ENCODE peak calls at places on chromosomes 2 and 18, in seven cellular contexts. One of them, this sample, is unnamed. For H3K4me1, the result is how much of the 10 kb centered on the place peaks cover.

GRCh38 chr2:241562269-241562891 is 3.8 kb downstream of the BOK start:
- DNase-seq in trophoblast cell: peak
- DNase-seq in mesenchymal stem cell: no peak
- DNase-seq in IMR-90: no peak
- DNase-seq in neuronal stem cell: no peak
- DNase-seq in mesendoderm: no peak
- DNase-seq in H1: no peak
- DNase-seq in this sample: peak

GRCh38 chr2:20737505-20737904 is 70.6 kb downstream of the GDF7 start:
- DNase-seq in trophoblast cell: no peak
- DNase-seq in mesenchymal stem cell: no peak
- DNase-seq in IMR-90: no peak
- DNase-seq in neuronal stem cell: no peak
- DNase-seq in mesendoderm: no peak
- DNase-seq in H1: no peak
- DNase-seq in this sample: no peak

GRCh38 chr2:11669454-11670291 is at the start of gene NTSR2:
- DNase-seq in trophoblast cell: peak
- DNase-seq in mesenchymal stem cell: peak
- DNase-seq in IMR-90: peak
- DNase-seq in neuronal stem cell: peak
- DNase-seq in mesendoderm: peak
- DNase-seq in H1: peak
- DNase-seq in this sample: peak

GRCh38 chr18:44180683-44181082 is 500.0 kb upstream of the SETBP1 start:
- DNase-seq in trophoblast cell: peak
- DNase-seq in mesenchymal stem cell: peak
- DNase-seq in IMR-90: peak
- DNase-seq in neuronal stem cell: no peak
- DNase-seq in mesendoderm: no peak
- DNase-seq in H1: no peak
- DNase-seq in this sample: no peak

GRCh38 chr2:86078801-86079545 is 26.7 kb downstream of the POLR1A start:
- DNase-seq in trophoblast cell: peak
- DNase-seq in mesenchymal stem cell: peak
- DNase-seq in IMR-90: peak
- DNase-seq in neuronal stem cell: no peak
- DNase-seq in mesendoderm: peak
- DNase-seq in H1: no peak
- DNase-seq in this sample: no peak

GRCh38 chr2:55865095-55865835 is 58.3 kb downstream of the EFEMP1 start:
- DNase-seq in trophoblast cell: no peak
- DNase-seq in mesenchymal stem cell: peak
- DNase-seq in IMR-90: peak
- DNase-seq in neuronal stem cell: no peak
- DNase-seq in mesendoderm: no peak
- DNase-seq in H1: no peak
- DNase-seq in this sample: no peak

GRCh38 chr2:124983595-124983994 is 958.5 kb downstream of the CNTNAP5 start:
- DNase-seq in trophoblast cell: peak
- DNase-seq in mesenchymal stem cell: peak
- DNase-seq in IMR-90: peak
- DNase-seq in neuronal stem cell: no peak
- DNase-seq in mesendoderm: no peak
- DNase-seq in H1: no peak
- DNase-seq in this sample: no peak

GRCh38 chr2:228681426-228681825 is 499.9 kb upstream of the SPHKAP start:
- DNase-seq in trophoblast cell: peak
- DNase-seq in mesenchymal stem cell: peak
- DNase-seq in IMR-90: peak
- DNase-seq in neuronal stem cell: no peak
- DNase-seq in mesendoderm: peak
- DNase-seq in H1: no peak
- DNase-seq in this sample: peak

GRCh38 chr18:75031717-75032317 is 177.1 kb downstream of the PTGR3 start:
- DNase-seq in trophoblast cell: peak
- DNase-seq in mesenchymal stem cell: no peak
- DNase-seq in IMR-90: peak
- DNase-seq in neuronal stem cell: no peak
- DNase-seq in mesendoderm: no peak
- DNase-seq in H1: no peak
- DNase-seq in this sample: no peak

GRCh38 chr2:99374747-99375146 is 37.6 kb downstream of the EIF5B start:
- DNase-seq in trophoblast cell: no peak
- DNase-seq in mesenchymal stem cell: no peak
- DNase-seq in IMR-90: no peak
- DNase-seq in neuronal stem cell: no peak
- DNase-seq in mesendoderm: no peak
- DNase-seq in H1: no peak
- DNase-seq in this sample: no peak

GRCh38 chr18:37322497-37323035 is 243.0 kb downstream of the CELF4 start:
- DNase-seq in trophoblast cell: peak
- DNase-seq in mesenchymal stem cell: peak
- DNase-seq in IMR-90: peak
- DNase-seq in neuronal stem cell: peak
- DNase-seq in mesendoderm: peak
- DNase-seq in H1: peak
- DNase-seq in this sample: peak

GRCh38 chr2:238967031-238967977 is 119.4 kb downstream of the TWIST2 start:
- DNase-seq in trophoblast cell: no peak
- DNase-seq in mesenchymal stem cell: no peak
- DNase-seq in IMR-90: no peak
- DNase-seq in neuronal stem cell: no peak
- DNase-seq in mesendoderm: no peak
- DNase-seq in H1: no peak
- DNase-seq in this sample: peak

DNA sequence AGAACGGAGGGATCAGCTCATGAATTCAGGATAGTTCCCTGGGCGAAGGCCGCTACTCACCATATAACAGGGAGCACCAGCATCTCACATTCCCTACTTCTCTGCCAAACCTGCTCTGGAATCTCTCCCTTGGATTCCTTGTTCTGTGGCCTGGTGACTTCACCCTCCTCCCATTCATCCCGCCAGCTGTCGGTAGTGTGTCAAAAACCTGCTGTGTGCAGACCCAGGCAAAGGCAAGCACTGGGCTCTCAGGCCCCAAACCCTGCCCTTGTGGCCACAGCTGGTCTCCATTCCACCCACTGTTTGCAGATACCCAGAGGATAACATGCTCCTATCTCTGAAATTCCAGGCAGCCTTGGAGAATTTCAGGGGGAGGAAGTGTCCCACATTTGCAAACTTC is 151.6 kb downstream of the CAPN13 start:
- DNase-seq in trophoblast cell: peak
- DNase-seq in mesenchymal stem cell: peak
- DNase-seq in IMR-90: peak
- DNase-seq in neuronal stem cell: no peak
- DNase-seq in mesendoderm: peak
- DNase-seq in H1: no peak
- DNase-seq in this sample: no peak
- H3K4me2 ChIP-seq in trophoblast cell: no peak
- H3K4me2 ChIP-seq in mesenchymal stem cell: no peak
- H3K4me2 ChIP-seq in IMR-90: no peak
- H3K4me2 ChIP-seq in neuronal stem cell: no peak
- H3K4me2 ChIP-seq in mesendoderm: no peak
- H3K4me2 ChIP-seq in H1: no peak
- H3K4me2 ChIP-seq in this sample: no peak

DNA sequence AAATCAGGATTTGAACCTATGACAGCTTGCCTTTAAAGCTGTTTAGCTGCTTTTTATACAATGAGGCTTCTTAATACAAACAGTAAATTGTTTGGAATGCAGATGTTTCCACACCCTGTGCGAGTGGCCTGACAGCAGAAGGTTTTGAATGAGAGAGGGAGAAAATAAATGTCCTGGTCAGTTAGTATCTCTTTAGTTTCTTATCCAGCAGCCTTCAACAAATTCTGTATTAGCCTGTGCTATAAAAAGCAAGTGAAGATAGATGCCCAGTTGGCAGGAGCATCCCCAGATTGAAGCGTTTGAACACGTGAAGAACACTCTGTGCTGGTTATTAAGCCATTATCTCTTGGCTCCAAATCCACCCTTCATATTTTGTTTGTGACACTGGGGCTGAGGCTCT is 70.6 kb downstream of the CERS6 start:
- DNase-seq in trophoblast cell: peak
- DNase-seq in mesenchymal stem cell: peak
- DNase-seq in IMR-90: no peak
- DNase-seq in neuronal stem cell: no peak
- DNase-seq in mesendoderm: no peak
- DNase-seq in H1: no peak
- DNase-seq in this sample: no peak
- H3K4me1 ChIP-seq in trophoblast cell: under half
- H3K4me1 ChIP-seq in mesenchymal stem cell: under half
- H3K4me1 ChIP-seq in IMR-90: under half
- H3K4me1 ChIP-seq in neuronal stem cell: under half
- H3K4me1 ChIP-seq in mesendoderm: under half
- H3K4me1 ChIP-seq in H1: under half
- H3K4me1 ChIP-seq in this sample: under half

DNA sequence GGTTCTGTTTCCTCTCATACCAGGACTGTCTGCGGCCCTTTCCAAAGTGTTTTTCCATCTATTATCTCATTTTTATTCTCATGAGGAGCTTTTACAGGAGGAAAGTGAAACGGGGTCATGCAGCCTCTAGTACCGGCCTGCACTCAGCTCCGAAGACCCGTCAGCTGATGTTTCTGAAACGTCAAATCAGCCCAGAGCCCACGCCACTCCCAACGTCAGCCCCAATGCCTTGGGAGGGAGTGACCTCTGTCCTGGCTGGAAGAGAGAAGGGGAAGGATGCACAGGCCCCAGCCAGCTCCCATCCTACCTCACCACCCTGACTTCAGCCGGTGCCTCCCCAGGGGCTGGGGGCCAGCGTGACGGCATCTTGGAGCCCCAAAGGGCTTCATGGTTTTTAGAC is 58.5 kb downstream of the ADCY3 start:
- DNase-seq in trophoblast cell: no peak
- DNase-seq in mesenchymal stem cell: no peak
- DNase-seq in IMR-90: no peak
- DNase-seq in neuronal stem cell: no peak
- DNase-seq in mesendoderm: no peak
- DNase-seq in H1: no peak
- DNase-seq in this sample: no peak
- H3K23ac ChIP-seq in trophoblast cell: no peak
- H3K23ac ChIP-seq in mesenchymal stem cell: no peak
- H3K23ac ChIP-seq in IMR-90: no peak
- H3K23ac ChIP-seq in neuronal stem cell: no peak
- H3K23ac ChIP-seq in mesendoderm: no peak
- H3K23ac ChIP-seq in H1: no peak
- H3K23ac ChIP-seq in this sample: no peak

DNA sequence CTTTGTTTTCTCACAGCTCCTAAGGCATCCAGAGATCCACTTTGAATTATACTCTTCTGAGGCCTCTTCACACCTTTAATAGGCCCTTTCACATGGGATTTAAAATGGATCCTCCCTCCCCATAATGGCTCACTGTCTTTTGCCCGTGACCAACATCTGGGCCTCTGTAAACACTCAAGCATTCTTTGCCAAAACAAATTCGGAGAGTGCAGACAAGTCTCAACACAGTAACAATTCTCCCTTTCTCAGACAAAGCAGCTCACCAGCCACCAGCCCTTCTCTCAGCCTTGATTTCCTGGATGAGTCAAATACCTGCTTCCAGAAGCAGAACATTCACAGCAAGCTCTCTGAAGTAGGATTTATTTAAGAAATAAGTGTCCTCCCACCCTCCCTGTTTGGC is 14.0 kb upstream of the IMP4 start:
- DNase-seq in trophoblast cell: no peak
- DNase-seq in mesenchymal stem cell: peak
- DNase-seq in IMR-90: peak
- DNase-seq in neuronal stem cell: no peak
- DNase-seq in mesendoderm: peak
- DNase-seq in H1: no peak
- DNase-seq in this sample: no peak
- H3K4me2 ChIP-seq in trophoblast cell: no peak
- H3K4me2 ChIP-seq in mesenchymal stem cell: no peak
- H3K4me2 ChIP-seq in IMR-90: no peak
- H3K4me2 ChIP-seq in neuronal stem cell: no peak
- H3K4me2 ChIP-seq in mesendoderm: no peak
- H3K4me2 ChIP-seq in H1: no peak
- H3K4me2 ChIP-seq in this sample: no peak

GRCh38 chr18:7735194-7735593 is 168.1 kb downstream of the PTPRM start:
- DNase-seq in trophoblast cell: peak
- DNase-seq in mesenchymal stem cell: no peak
- DNase-seq in IMR-90: no peak
- DNase-seq in neuronal stem cell: no peak
- DNase-seq in mesendoderm: no peak
- DNase-seq in H1: no peak
- DNase-seq in this sample: no peak

GRCh38 chr18:7735606-7736175 is 168.6 kb downstream of the PTPRM start:
- DNase-seq in trophoblast cell: peak
- DNase-seq in mesenchymal stem cell: no peak
- DNase-seq in IMR-90: no peak
- DNase-seq in neuronal stem cell: no peak
- DNase-seq in mesendoderm: peak
- DNase-seq in H1: no peak
- DNase-seq in this sample: no peak

GRCh38 chr18:7733642-7734041 is 166.5 kb downstream of the PTPRM start:
- DNase-seq in trophoblast cell: peak
- DNase-seq in mesenchymal stem cell: no peak
- DNase-seq in IMR-90: peak
- DNase-seq in neuronal stem cell: no peak
- DNase-seq in mesendoderm: peak
- DNase-seq in H1: no peak
- DNase-seq in this sample: peak

GRCh38 chr18:7740815-7741214 is 173.7 kb downstream of the PTPRM start:
- DNase-seq in trophoblast cell: no peak
- DNase-seq in mesenchymal stem cell: peak
- DNase-seq in IMR-90: peak
- DNase-seq in neuronal stem cell: peak
- DNase-seq in mesendoderm: peak
- DNase-seq in H1: no peak
- DNase-seq in this sample: no peak

DNA sequence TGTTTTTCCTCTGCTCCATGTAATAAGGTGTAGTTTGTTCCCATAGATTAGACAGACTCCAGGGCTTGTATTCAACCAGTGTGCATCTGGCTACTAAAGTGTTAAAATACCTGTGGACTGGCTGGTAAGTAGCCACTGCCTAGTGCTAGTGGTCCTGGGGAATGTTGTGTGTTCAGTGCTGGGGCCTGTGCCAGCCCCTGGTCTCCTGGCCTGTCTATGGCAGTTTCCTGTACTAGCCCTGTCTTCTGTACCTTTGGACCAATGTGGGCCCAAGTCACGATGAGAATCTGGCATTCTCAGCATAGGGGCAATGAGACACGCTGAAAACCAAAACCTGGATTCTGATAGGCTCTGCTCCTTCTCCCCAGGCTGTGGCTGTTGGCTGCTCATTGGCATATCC is 170.4 kb downstream of the PTPRM start:
- DNase-seq in trophoblast cell: peak
- DNase-seq in mesenchymal stem cell: no peak
- DNase-seq in IMR-90: no peak
- DNase-seq in neuronal stem cell: no peak
- DNase-seq in mesendoderm: no peak
- DNase-seq in H1: no peak
- DNase-seq in this sample: no peak
- H3K4me1 ChIP-seq in trophoblast cell: under half
- H3K4me1 ChIP-seq in mesenchymal stem cell: under half
- H3K4me1 ChIP-seq in IMR-90: under half
- H3K4me1 ChIP-seq in neuronal stem cell: under half
- H3K4me1 ChIP-seq in mesendoderm: under half
- H3K4me1 ChIP-seq in H1: under half
- H3K4me1 ChIP-seq in this sample: under half

GRCh38 chr2:197304556-197305011 is 6.0 kb downstream of the ANKRD44 start:
- DNase-seq in trophoblast cell: no peak
- DNase-seq in mesenchymal stem cell: no peak
- DNase-seq in IMR-90: no peak
- DNase-seq in neuronal stem cell: no peak
- DNase-seq in mesendoderm: no peak
- DNase-seq in H1: no peak
- DNase-seq in this sample: no peak
- H3K23ac ChIP-seq in trophoblast cell: peak
- H3K23ac ChIP-seq in mesenchymal stem cell: no peak
- H3K23ac ChIP-seq in IMR-90: no peak
- H3K23ac ChIP-seq in neuronal stem cell: no peak
- H3K23ac ChIP-seq in mesendoderm: no peak
- H3K23ac ChIP-seq in H1: no peak
- H3K23ac ChIP-seq in this sample: no peak

This sample was measured in H9.